ENCODE peak calls at places on chromosomes 7 and 10, in nine cellular contexts. W is activated CD8-positive, alpha-beta T cell treated with anti-CD3 and anti-CD28 coated beads for 36 hours; R is progenitor cell of endocrine pancreas; Q is AG04450; S is astrocyte of the spinal cord; E is cardiac fibroblast; B is omental fat pad; O is fibroblast of lung; Z is RWPE1. V is an unnamed sample.

GRCh38 chr10:84076047-84076388 is 63.3 kb upstream of the GHITM start:
- DNase-seq in W (no peak), R (no peak), Q (peak; percentile 36), S (peak; percentile 54), E (peak; percentile 70), B (no peak), O (peak; percentile 26), Z (peak; percentile 62), V (no peak)

GRCh38 chr10:16944961-16945360 is 127.7 kb upstream of the RSU1 start:
- DNase-seq in W (no peak), R (no peak), Q (no peak), S (no peak), E (peak; percentile 12), B (no peak), O (no peak), Z (no peak), V (no peak)

GRCh38 chr7:148044173-148044572 is 546.4 kb upstream of the C7orf33 start:
- DNase-seq in W (no peak), R (no peak), Q (no peak), S (no peak), E (no peak), B (no peak), O (no peak), Z (no peak), V (no peak)

GRCh38 chr7:152424348-152425108 is 11.3 kb downstream of the KMT2C start:
- DNase-seq in W (peak; percentile 39), R (no peak), Q (no peak), S (peak; percentile 46), E (peak; percentile 81), B (no peak), O (no peak), Z (no peak), V (no peak)

GRCh38 chr7:115008465-115009114 is 86.7 kb downstream of the MDFIC start:
- DNase-seq in W (peak; percentile 20), R (no peak), Q (peak; percentile 44), S (peak; percentile 43), E (peak; percentile 80), B (no peak), O (peak; percentile 82), Z (no peak), V (no peak)

GRCh38 chr7:22110881-22111280 is 165.2 kb upstream of the CDCA7L start:
- DNase-seq in W (no peak), R (no peak), Q (no peak), S (no peak), E (no peak), B (no peak), O (no peak), Z (no peak), V (no peak)

GRCh38 chr7:44617225-44617885 is 10.9 kb downstream of the OGDH start:
- DNase-seq in W (peak; percentile 61), R (no peak), Q (no peak), S (peak; percentile 64), E (peak; percentile 78), B (no peak), O (peak; percentile 55), Z (no peak), V (peak; percentile 39)

GRCh38 chr10:131689016-131689415 is 211.8 kb upstream of the PPP2R2D start:
- DNase-seq in W (no peak), R (no peak), Q (no peak), S (no peak), E (no peak), B (no peak), O (no peak), Z (no peak), V (no peak)

GRCh38 chr7:29564455-29565185 is 985 bp downstream of the PRR15 start:
- DNase-seq in W (peak; percentile 6), R (peak; percentile 41), Q (no peak), S (peak; percentile 49), E (peak; percentile 81), B (no peak), O (peak; percentile 36), Z (peak; percentile 81), V (peak; percentile 46)

GRCh38 chr7:117381357-117381756 is 45.9 kb downstream of the ASZ1 start:
- DNase-seq in W (no peak), R (no peak), Q (no peak), S (no peak), E (no peak), B (no peak), O (no peak), Z (no peak), V (no peak)

DNA sequence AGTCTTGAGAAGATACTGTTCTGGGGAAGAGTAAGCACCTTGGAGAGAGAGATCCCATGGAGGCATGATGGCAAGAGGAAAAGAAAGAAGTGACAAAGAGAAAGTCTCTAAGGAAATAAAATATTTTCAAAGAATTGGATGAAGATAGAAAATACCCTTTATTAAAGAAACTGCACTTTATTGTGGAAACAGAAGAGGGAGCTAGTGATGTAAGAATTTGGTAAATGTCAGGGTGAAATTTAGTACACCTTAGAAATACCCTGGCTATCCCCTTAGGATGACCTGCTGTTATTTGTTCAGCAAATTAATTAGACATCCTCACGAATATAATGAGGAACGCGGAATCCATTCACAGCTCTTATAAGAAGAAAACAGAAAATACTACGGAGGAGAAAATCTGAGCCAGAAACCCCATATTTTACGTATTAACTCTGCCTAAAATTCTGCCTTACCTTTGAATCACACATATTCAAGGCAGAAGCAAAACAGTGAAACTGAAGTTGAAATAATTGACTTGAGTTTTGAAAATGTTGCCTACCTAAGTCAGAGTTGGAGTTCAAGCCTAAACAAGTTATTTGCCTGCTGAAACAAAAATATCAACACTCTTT is 90.7 kb downstream of the TFPI2 start:
- DNase-seq in W (no peak), R (no peak), Q (no peak), S (peak; percentile 31), E (peak; percentile 64), B (no peak), O (peak; percentile 30), Z (peak; percentile 32), V (peak; percentile 18)
- TF ChIP-seq CTCF in W (peak; percentile 22), R (peak; percentile 61), Q (peak; percentile 61), S (peak; percentile 48), E (peak; percentile 47), B (no peak), O (peak; percentile 53), Z (peak; percentile 68), V (peak; percentile 41)

GRCh38 chr10:9608592-9608991 is 1409.1 kb upstream of the CELF2 start:
- DNase-seq in W (no peak), R (no peak), Q (no peak), S (peak; percentile 55), E (peak; percentile 65), B (no peak), O (peak; percentile 67), Z (no peak), V (no peak)
- TF ChIP-seq CTCF in W (no peak), R (peak; percentile 65), Q (peak; percentile 68), S (peak; percentile 50), E (peak; percentile 50), B (no peak), O (peak; percentile 54), Z (peak; percentile 47), V (peak; percentile 17)

GRCh38 chr7:100719523-100720319 is 547 bp upstream of the EPO start:
- DNase-seq in W (no peak), R (no peak), Q (peak; percentile 11), S (peak; percentile 44), E (peak; percentile 50), B (no peak), O (peak; percentile 65), Z (no peak), V (no peak)
- TF ChIP-seq CTCF in W (no peak), R (no peak), Q (peak; percentile 49), S (peak; percentile 62), E (peak; percentile 35), B (no peak), O (peak; percentile 51), Z (peak; percentile 71), V (no peak)

GRCh38 chr7:34282271-34282670 is 375.7 kb upstream of the NPSR1 start:
- DNase-seq in W (no peak), R (no peak), Q (no peak), S (no peak), E (peak; percentile 65), B (no peak), O (no peak), Z (no peak), V (no peak)

GRCh38 chr7:34277801-34278195 is 372.5 kb downstream of the BMPER start:
- DNase-seq in W (no peak), R (no peak), Q (no peak), S (no peak), E (peak; percentile 53), B (no peak), O (no peak), Z (no peak), V (no peak)

GRCh38 chr7:34277016-34277800 is 371.9 kb downstream of the BMPER start:
- DNase-seq in W (no peak), R (no peak), Q (no peak), S (peak; percentile 32), E (peak; percentile 89), B (no peak), O (no peak), Z (peak; percentile 4), V (no peak)

GRCh38 chr7:34275629-34276028 is 370.3 kb downstream of the BMPER start:
- DNase-seq in W (no peak), R (no peak), Q (no peak), S (no peak), E (peak; percentile 14), B (no peak), O (no peak), Z (no peak), V (no peak)

DNA sequence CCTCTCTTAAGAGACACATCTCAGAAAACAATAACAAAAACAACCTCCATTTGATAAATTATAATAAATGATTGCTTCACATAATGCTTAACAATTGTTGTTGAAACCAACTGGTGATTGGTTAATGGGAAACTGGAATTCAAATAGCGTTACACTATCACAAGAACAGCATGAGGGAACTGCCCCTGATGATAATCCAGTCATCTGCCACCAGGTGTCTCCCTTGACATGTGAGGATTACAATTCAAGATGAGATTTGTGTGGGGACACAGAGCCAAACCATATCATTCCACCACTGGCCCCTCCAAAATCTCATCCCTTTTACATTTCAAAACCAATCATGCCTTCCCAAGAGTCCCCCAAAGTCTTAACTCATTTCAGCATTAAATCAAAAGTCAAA is 375.9 kb downstream of the BMPER start:
- DNase-seq in W (no peak), R (no peak), Q (no peak), S (no peak), E (peak; percentile 46), B (no peak), O (no peak), Z (peak; percentile 13), V (no peak)
- TF ChIP-seq CTCF in W (no peak), R (no peak), Q (no peak), S (peak; percentile 22), E (peak; percentile 12), B (no peak), O (no peak), Z (no peak), V (no peak)

GRCh38 chr10:13348216-13349017 is at the start of gene SEPHS1:
- DNase-seq in W (peak; percentile 87), R (peak; percentile 67), Q (no peak), S (peak; percentile 79), E (peak; percentile 69), B (no peak), O (peak; percentile 84), Z (peak; percentile 83), V (peak; percentile 90)
- TF ChIP-seq CTCF in W (no peak), R (peak; percentile 15), Q (no peak), S (no peak), E (no peak), B (no peak), O (peak; percentile 5), Z (no peak), V (peak; percentile 15)

GRCh38 chr7:25180592-25180923 is 47.7 kb downstream of the NPVF start:
- DNase-seq in W (no peak), R (no peak), Q (no peak), S (no peak), E (no peak), B (no peak), O (no peak), Z (no peak), V (no peak)
- TF ChIP-seq CTCF in W (no peak), R (no peak), Q (no peak), S (no peak), E (no peak), B (no peak), O (no peak), Z (peak; percentile 52), V (no peak)